ENCODE peak calls at places on chromosomes 5 and 9, in nine cellular contexts. One of them, this sample, is unnamed.

GRCh38 chr9:13491493-13492424 is 212.3 kb upstream of the MPDZ start:
- DNase-seq in H54: no peak
- DNase-seq in AG04450: no peak
- DNase-seq in cardiac fibroblast: no peak
- DNase-seq in activated CD4-positive, alpha-beta T cell treated with anti-CD3 and anti-CD28 coated beads, Interleukin-2, amount 50 U/mL, for 24 hours: no peak
- DNase-seq in activated effector memory CD4-positive, alpha-beta T cell treated with anti-CD3 and anti-CD28 coated beads, Interleukin-2, amount 50 U/mL, for 16 hours: no peak
- DNase-seq in HEK293T: no peak
- DNase-seq in activated CD8-positive, alpha-beta memory T cell treated with anti-CD3 and anti-CD28 coated beads, Interleukin-2, amount 50 U/mL, for 4 hours: no peak
- DNase-seq in putamen: no peak
- DNase-seq in this sample: no peak

GRCh38 chr9:128128836-128129590 is 1.5 kb upstream of the PTGES2 start:
- DNase-seq in H54: no peak
- DNase-seq in AG04450: no peak
- DNase-seq in cardiac fibroblast: no peak
- DNase-seq in activated CD4-positive, alpha-beta T cell treated with anti-CD3 and anti-CD28 coated beads, Interleukin-2, amount 50 U/mL, for 24 hours: no peak
- DNase-seq in activated effector memory CD4-positive, alpha-beta T cell treated with anti-CD3 and anti-CD28 coated beads, Interleukin-2, amount 50 U/mL, for 16 hours: no peak
- DNase-seq in HEK293T: no peak
- DNase-seq in activated CD8-positive, alpha-beta memory T cell treated with anti-CD3 and anti-CD28 coated beads, Interleukin-2, amount 50 U/mL, for 4 hours: no peak
- DNase-seq in putamen: no peak
- DNase-seq in this sample: no peak

GRCh38 chr9:122200960-122201635 is 27.7 kb downstream of the LHX6 start:
- DNase-seq in H54: peak
- DNase-seq in AG04450: peak
- DNase-seq in cardiac fibroblast: peak
- DNase-seq in activated CD4-positive, alpha-beta T cell treated with anti-CD3 and anti-CD28 coated beads, Interleukin-2, amount 50 U/mL, for 24 hours: no peak
- DNase-seq in activated effector memory CD4-positive, alpha-beta T cell treated with anti-CD3 and anti-CD28 coated beads, Interleukin-2, amount 50 U/mL, for 16 hours: no peak
- DNase-seq in HEK293T: no peak
- DNase-seq in activated CD8-positive, alpha-beta memory T cell treated with anti-CD3 and anti-CD28 coated beads, Interleukin-2, amount 50 U/mL, for 4 hours: no peak
- DNase-seq in putamen: no peak
- DNase-seq in this sample: no peak

GRCh38 chr9:123784513-123784912 is 145.4 kb downstream of the DENND1A start:
- DNase-seq in H54: no peak
- DNase-seq in AG04450: peak
- DNase-seq in cardiac fibroblast: peak
- DNase-seq in activated CD4-positive, alpha-beta T cell treated with anti-CD3 and anti-CD28 coated beads, Interleukin-2, amount 50 U/mL, for 24 hours: no peak
- DNase-seq in activated effector memory CD4-positive, alpha-beta T cell treated with anti-CD3 and anti-CD28 coated beads, Interleukin-2, amount 50 U/mL, for 16 hours: no peak
- DNase-seq in HEK293T: no peak
- DNase-seq in activated CD8-positive, alpha-beta memory T cell treated with anti-CD3 and anti-CD28 coated beads, Interleukin-2, amount 50 U/mL, for 4 hours: no peak
- DNase-seq in putamen: no peak
- DNase-seq in this sample: no peak

GRCh38 chr9:37784291-37784639 is 599 bp downstream of the EXOSC3 start:
- DNase-seq in H54: no peak
- DNase-seq in AG04450: no peak
- DNase-seq in cardiac fibroblast: peak
- DNase-seq in activated CD4-positive, alpha-beta T cell treated with anti-CD3 and anti-CD28 coated beads, Interleukin-2, amount 50 U/mL, for 24 hours: no peak
- DNase-seq in activated effector memory CD4-positive, alpha-beta T cell treated with anti-CD3 and anti-CD28 coated beads, Interleukin-2, amount 50 U/mL, for 16 hours: no peak
- DNase-seq in HEK293T: no peak
- DNase-seq in activated CD8-positive, alpha-beta memory T cell treated with anti-CD3 and anti-CD28 coated beads, Interleukin-2, amount 50 U/mL, for 4 hours: no peak
- DNase-seq in putamen: no peak
- DNase-seq in this sample: no peak

GRCh38 chr9:121537283-121537682 is 37.6 kb upstream of the GGTA1 start:
- DNase-seq in H54: no peak
- DNase-seq in AG04450: no peak
- DNase-seq in cardiac fibroblast: peak
- DNase-seq in activated CD4-positive, alpha-beta T cell treated with anti-CD3 and anti-CD28 coated beads, Interleukin-2, amount 50 U/mL, for 24 hours: no peak
- DNase-seq in activated effector memory CD4-positive, alpha-beta T cell treated with anti-CD3 and anti-CD28 coated beads, Interleukin-2, amount 50 U/mL, for 16 hours: no peak
- DNase-seq in HEK293T: no peak
- DNase-seq in activated CD8-positive, alpha-beta memory T cell treated with anti-CD3 and anti-CD28 coated beads, Interleukin-2, amount 50 U/mL, for 4 hours: no peak
- DNase-seq in putamen: no peak
- DNase-seq in this sample: no peak

GRCh38 chr9:98172604-98173003 is 19.8 kb downstream of the CORO2A start:
- DNase-seq in H54: no peak
- DNase-seq in AG04450: no peak
- DNase-seq in cardiac fibroblast: no peak
- DNase-seq in activated CD4-positive, alpha-beta T cell treated with anti-CD3 and anti-CD28 coated beads, Interleukin-2, amount 50 U/mL, for 24 hours: no peak
- DNase-seq in activated effector memory CD4-positive, alpha-beta T cell treated with anti-CD3 and anti-CD28 coated beads, Interleukin-2, amount 50 U/mL, for 16 hours: no peak
- DNase-seq in HEK293T: peak
- DNase-seq in activated CD8-positive, alpha-beta memory T cell treated with anti-CD3 and anti-CD28 coated beads, Interleukin-2, amount 50 U/mL, for 4 hours: no peak
- DNase-seq in putamen: no peak
- DNase-seq in this sample: peak

GRCh38 chr9:98992885-98993569 is 49.3 kb downstream of the COL15A1 start:
- DNase-seq in H54: no peak
- DNase-seq in AG04450: no peak
- DNase-seq in cardiac fibroblast: peak
- DNase-seq in activated CD4-positive, alpha-beta T cell treated with anti-CD3 and anti-CD28 coated beads, Interleukin-2, amount 50 U/mL, for 24 hours: no peak
- DNase-seq in activated effector memory CD4-positive, alpha-beta T cell treated with anti-CD3 and anti-CD28 coated beads, Interleukin-2, amount 50 U/mL, for 16 hours: no peak
- DNase-seq in HEK293T: no peak
- DNase-seq in activated CD8-positive, alpha-beta memory T cell treated with anti-CD3 and anti-CD28 coated beads, Interleukin-2, amount 50 U/mL, for 4 hours: no peak
- DNase-seq in putamen: no peak
- DNase-seq in this sample: no peak

GRCh38 chr9:121196389-121196788 is 5.3 kb downstream of the RAB14 start:
- DNase-seq in H54: no peak
- DNase-seq in AG04450: no peak
- DNase-seq in cardiac fibroblast: no peak
- DNase-seq in activated CD4-positive, alpha-beta T cell treated with anti-CD3 and anti-CD28 coated beads, Interleukin-2, amount 50 U/mL, for 24 hours: no peak
- DNase-seq in activated effector memory CD4-positive, alpha-beta T cell treated with anti-CD3 and anti-CD28 coated beads, Interleukin-2, amount 50 U/mL, for 16 hours: no peak
- DNase-seq in HEK293T: no peak
- DNase-seq in activated CD8-positive, alpha-beta memory T cell treated with anti-CD3 and anti-CD28 coated beads, Interleukin-2, amount 50 U/mL, for 4 hours: no peak
- DNase-seq in putamen: no peak
- DNase-seq in this sample: no peak

GRCh38 chr5:56827043-56827442 is 11.7 kb downstream of the MAP3K1 start:
- DNase-seq in H54: no peak
- DNase-seq in AG04450: no peak
- DNase-seq in cardiac fibroblast: no peak
- DNase-seq in activated CD4-positive, alpha-beta T cell treated with anti-CD3 and anti-CD28 coated beads, Interleukin-2, amount 50 U/mL, for 24 hours: no peak
- DNase-seq in activated effector memory CD4-positive, alpha-beta T cell treated with anti-CD3 and anti-CD28 coated beads, Interleukin-2, amount 50 U/mL, for 16 hours: no peak
- DNase-seq in HEK293T: peak
- DNase-seq in activated CD8-positive, alpha-beta memory T cell treated with anti-CD3 and anti-CD28 coated beads, Interleukin-2, amount 50 U/mL, for 4 hours: no peak
- DNase-seq in putamen: no peak
- DNase-seq in this sample: no peak

This sample was measured in NCI-H2107.